ENCODE peak calls at places on chromosomes 7 and 10, in six cellular contexts. One of them, this sample, is unnamed.

GRCh38 chr10:46553238-46554049 is 3.0 kb downstream of the GPRIN2 start:
- DNase-seq in transverse colon: peak; percentile 11
- DNase-seq in A549: no peak
- DNase-seq in Panc1: no peak
- DNase-seq in heart left ventricle: no peak
- DNase-seq in left ventricle myocardium inferior: peak; percentile 14
- DNase-seq in this sample: no peak

GRCh38 chr7:100118388-100119074 is 627 bp downstream of the TAF6 start:
- DNase-seq in A549: peak; percentile 17
- DNase-seq in transverse colon: no peak
- DNase-seq in left ventricle myocardium inferior: no peak
- DNase-seq in heart left ventricle: no peak
- DNase-seq in Panc1: no peak
- DNase-seq in this sample: no peak

GRCh38 chr10:68899186-68899745 is 1.8 kb upstream of the DDX50 start:
- DNase-seq in left ventricle myocardium inferior: no peak
- DNase-seq in heart left ventricle: no peak
- DNase-seq in Panc1: no peak
- DNase-seq in transverse colon: no peak
- DNase-seq in A549: no peak
- DNase-seq in this sample: no peak

GRCh38 chr7:134750083-134751062 is 29.1 kb upstream of the CALD1 start:
- DNase-seq in heart left ventricle: peak; percentile 42
- DNase-seq in transverse colon: peak; percentile 44
- DNase-seq in A549: peak; percentile 35
- DNase-seq in left ventricle myocardium inferior: no peak
- DNase-seq in Panc1: peak; percentile 57
- DNase-seq in this sample: no peak

GRCh38 chr10:26890956-26891355 is 30.2 kb upstream of the ABI1 start:
- DNase-seq in transverse colon: peak; percentile 73
- DNase-seq in left ventricle myocardium inferior: no peak
- DNase-seq in heart left ventricle: peak; percentile 32
- DNase-seq in Panc1: peak; percentile 25
- DNase-seq in A549: no peak
- DNase-seq in this sample: peak; percentile 26

GRCh38 chr7:157425761-157426160 is 89.0 kb downstream of the DNAJB6 start:
- DNase-seq in heart left ventricle: peak; percentile 8
- DNase-seq in Panc1: no peak
- DNase-seq in A549: no peak
- DNase-seq in left ventricle myocardium inferior: peak; percentile 7
- DNase-seq in transverse colon: no peak
- DNase-seq in this sample: no peak

GRCh38 chr10:119498889-119499864 is 43.3 kb downstream of the RGS10 start:
- DNase-seq in heart left ventricle: no peak
- DNase-seq in Panc1: no peak
- DNase-seq in transverse colon: no peak
- DNase-seq in left ventricle myocardium inferior: no peak
- DNase-seq in A549: no peak
- DNase-seq in this sample: no peak

GRCh38 chr7:22445140-22445722 is 54.8 kb downstream of the STEAP1B start:
- DNase-seq in Panc1: no peak
- DNase-seq in A549: no peak
- DNase-seq in transverse colon: peak; percentile 83
- DNase-seq in left ventricle myocardium inferior: peak; percentile 86
- DNase-seq in heart left ventricle: peak; percentile 88
- DNase-seq in this sample: peak; percentile 27

GRCh38 chr7:134996097-134996550 is 9.8 kb downstream of the AGBL3 start:
- DNase-seq in A549: no peak
- DNase-seq in left ventricle myocardium inferior: no peak
- DNase-seq in heart left ventricle: peak; percentile 21
- DNase-seq in transverse colon: peak; percentile 32
- DNase-seq in Panc1: no peak
- DNase-seq in this sample: no peak

DNA sequence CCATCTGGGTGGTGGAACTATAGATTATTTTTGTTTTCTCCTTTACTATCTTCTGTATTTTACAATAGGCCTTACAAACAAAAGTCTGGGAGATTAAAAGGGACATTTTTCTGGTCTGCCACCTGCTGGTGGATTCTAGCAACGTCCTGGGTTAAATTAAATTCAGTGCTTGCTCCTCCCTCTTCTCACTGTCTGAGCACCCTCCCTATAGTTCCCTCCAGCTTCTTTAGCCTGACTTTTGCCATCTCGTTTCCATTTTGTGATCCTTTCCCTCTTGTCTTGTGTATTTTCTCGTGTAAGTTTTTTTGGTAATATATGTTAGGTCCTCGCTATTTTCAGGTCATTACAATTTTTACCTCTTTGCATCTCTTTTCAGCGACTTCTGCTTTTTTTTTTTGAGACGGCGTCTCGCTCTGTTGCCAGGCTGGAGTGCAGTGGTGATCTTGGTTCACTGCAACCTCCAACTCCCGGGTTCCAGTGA is 16.1 kb downstream of the ANKRD16 start:
- DNase-seq in transverse colon: peak; percentile 76
- DNase-seq in Panc1: peak; percentile 48
- DNase-seq in left ventricle myocardium inferior: peak; percentile 45
- DNase-seq in heart left ventricle: peak; percentile 36
- DNase-seq in A549: peak; percentile 82
- DNase-seq in this sample: peak; percentile 78
- TF ChIP-seq CTCF in transverse colon: peak; percentile 74
- TF ChIP-seq CTCF in Panc1: peak; percentile 76
- TF ChIP-seq CTCF in left ventricle myocardium inferior: peak; percentile 85
- TF ChIP-seq CTCF in heart left ventricle: peak; percentile 84
- TF ChIP-seq CTCF in A549: peak; percentile 81
- TF ChIP-seq CTCF in this sample: peak; percentile 77

GRCh38 chr10:127986543-127987466 is 79.9 kb downstream of the PTPRE start:
- DNase-seq in A549: no peak
- DNase-seq in transverse colon: no peak
- DNase-seq in heart left ventricle: no peak
- DNase-seq in left ventricle myocardium inferior: no peak
- DNase-seq in Panc1: no peak
- DNase-seq in this sample: no peak

GRCh38 chr10:127990846-127991542 is 84.1 kb downstream of the PTPRE start:
- DNase-seq in left ventricle myocardium inferior: no peak
- DNase-seq in heart left ventricle: no peak
- DNase-seq in A549: peak; percentile 35
- DNase-seq in transverse colon: no peak
- DNase-seq in Panc1: no peak
- DNase-seq in this sample: peak; percentile 90

GRCh38 chr10:127991543-127992255 is 84.8 kb downstream of the PTPRE start:
- DNase-seq in Panc1: no peak
- DNase-seq in A549: no peak
- DNase-seq in transverse colon: no peak
- DNase-seq in left ventricle myocardium inferior: no peak
- DNase-seq in heart left ventricle: no peak
- DNase-seq in this sample: no peak

GRCh38 chr10:127987467-127988380 is 80.8 kb downstream of the PTPRE start:
- DNase-seq in Panc1: no peak
- DNase-seq in transverse colon: no peak
- DNase-seq in left ventricle myocardium inferior: no peak
- DNase-seq in A549: no peak
- DNase-seq in heart left ventricle: no peak
- DNase-seq in this sample: no peak

GRCh38 chr10:127989481-127989964 is 82.6 kb downstream of the PTPRE start:
- DNase-seq in heart left ventricle: no peak
- DNase-seq in left ventricle myocardium inferior: no peak
- DNase-seq in transverse colon: no peak
- DNase-seq in Panc1: no peak
- DNase-seq in A549: no peak
- DNase-seq in this sample: no peak
- H3K27ac ChIP-seq in heart left ventricle: peak overlapping the region; percentile 5
- H3K27ac ChIP-seq in left ventricle myocardium inferior: peak overlapping the region; percentile 53
- H3K27ac ChIP-seq in transverse colon: peak overlapping the region; percentile 38
- H3K27ac ChIP-seq in Panc1: no peak overlapping the region
- H3K27ac ChIP-seq in A549: peak overlapping the region; percentile 13
- H3K27ac ChIP-seq in this sample: peak overlapping the region; percentile 75

DNA sequence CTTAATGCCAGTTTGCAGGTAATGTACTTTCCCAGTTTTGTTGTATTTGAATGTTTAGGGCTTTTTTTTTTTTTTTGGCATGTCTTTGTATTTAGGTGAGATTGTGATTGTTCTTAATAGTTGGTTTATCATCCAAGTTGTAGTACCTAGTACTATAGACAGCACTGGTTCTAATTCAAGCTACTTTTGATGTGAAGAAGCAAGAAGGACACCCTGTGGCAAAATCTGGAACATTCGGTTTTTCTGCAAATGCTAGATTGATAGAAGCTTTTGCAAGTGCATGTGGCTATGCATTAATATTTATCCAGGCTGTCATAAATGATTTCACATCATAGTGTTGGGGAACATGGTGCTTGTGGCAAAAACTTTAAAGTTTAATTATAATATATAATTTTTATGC is 248.9 kb downstream of the FOXP2 start:
- DNase-seq in left ventricle myocardium inferior: no peak
- DNase-seq in transverse colon: peak; percentile 8
- DNase-seq in Panc1: no peak
- DNase-seq in heart left ventricle: no peak
- DNase-seq in A549: no peak
- DNase-seq in this sample: no peak
- TF ChIP-seq CTCF in left ventricle myocardium inferior: peak; percentile 27
- TF ChIP-seq CTCF in transverse colon: no peak
- TF ChIP-seq CTCF in Panc1: peak; percentile 24
- TF ChIP-seq CTCF in heart left ventricle: no peak
- TF ChIP-seq CTCF in A549: no peak
- TF ChIP-seq CTCF in this sample: no peak

GRCh38 chr10:117885206-117885605 is 161.5 kb downstream of the RAB11FIP2 start:
- DNase-seq in left ventricle myocardium inferior: no peak
- DNase-seq in A549: no peak
- DNase-seq in heart left ventricle: no peak
- DNase-seq in Panc1: no peak
- DNase-seq in transverse colon: no peak
- DNase-seq in this sample: no peak
- H3K27ac ChIP-seq in left ventricle myocardium inferior: no peak overlapping the region
- H3K27ac ChIP-seq in A549: no peak overlapping the region
- H3K27ac ChIP-seq in heart left ventricle: no peak overlapping the region
- H3K27ac ChIP-seq in Panc1: no peak overlapping the region
- H3K27ac ChIP-seq in transverse colon: no peak overlapping the region
- H3K27ac ChIP-seq in this sample: no peak overlapping the region

GRCh38 chr10:122277737-122278136 is 6.6 kb downstream of the BTBD16 start:
- DNase-seq in Panc1: no peak
- DNase-seq in A549: no peak
- DNase-seq in left ventricle myocardium inferior: no peak
- DNase-seq in heart left ventricle: no peak
- DNase-seq in transverse colon: no peak
- DNase-seq in this sample: no peak

GRCh38 chr10:122281751-122282150 is 10.7 kb downstream of the BTBD16 start:
- DNase-seq in left ventricle myocardium inferior: no peak
- DNase-seq in heart left ventricle: no peak
- DNase-seq in Panc1: no peak
- DNase-seq in transverse colon: no peak
- DNase-seq in A549: no peak
- DNase-seq in this sample: no peak

GRCh38 chr10:122280977-122281376 is 9.9 kb downstream of the BTBD16 start:
- DNase-seq in left ventricle myocardium inferior: no peak
- DNase-seq in Panc1: no peak
- DNase-seq in A549: no peak
- DNase-seq in heart left ventricle: no peak
- DNase-seq in transverse colon: no peak
- DNase-seq in this sample: no peak

GRCh38 chr10:122280156-122280555 is 9.1 kb downstream of the BTBD16 start:
- DNase-seq in left ventricle myocardium inferior: no peak
- DNase-seq in transverse colon: no peak
- DNase-seq in heart left ventricle: no peak
- DNase-seq in A549: no peak
- DNase-seq in Panc1: no peak
- DNase-seq in this sample: no peak

DNA sequence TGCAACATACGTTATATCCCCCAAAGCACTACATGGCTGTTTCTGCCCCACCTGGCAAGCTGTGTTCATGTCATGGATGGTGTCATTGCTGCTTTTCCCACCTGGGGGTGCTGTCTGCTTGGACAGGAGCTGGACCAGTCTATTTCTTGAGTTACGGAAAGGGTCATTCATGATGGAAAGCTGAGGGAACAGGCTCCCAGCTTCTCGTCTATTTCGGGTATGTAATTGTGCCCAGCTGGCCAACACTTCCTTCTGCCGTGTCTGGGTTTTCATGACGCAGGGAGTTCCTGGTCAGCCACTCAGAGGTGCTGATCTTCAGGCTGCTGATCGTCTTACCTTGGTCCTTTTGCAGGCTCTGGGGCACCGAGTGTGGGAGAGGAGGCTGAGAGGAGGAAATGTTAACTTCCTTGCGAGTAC is 8.6 kb downstream of the BTBD16 start:
- DNase-seq in heart left ventricle: no peak
- DNase-seq in left ventricle myocardium inferior: peak; percentile 38
- DNase-seq in A549: peak; percentile 24
- DNase-seq in transverse colon: no peak
- DNase-seq in Panc1: no peak
- DNase-seq in this sample: peak; percentile 51
- TF ChIP-seq CTCF in heart left ventricle: peak; percentile 67
- TF ChIP-seq CTCF in left ventricle myocardium inferior: peak; percentile 74
- TF ChIP-seq CTCF in A549: peak; percentile 53
- TF ChIP-seq CTCF in transverse colon: peak; percentile 36
- TF ChIP-seq CTCF in Panc1: peak; percentile 90
- TF ChIP-seq CTCF in this sample: peak; percentile 58

GRCh38 chr7:81299272-81299671 is 380.4 kb upstream of the SEMA3C start:
- DNase-seq in transverse colon: no peak
- DNase-seq in Panc1: peak; percentile 88
- DNase-seq in heart left ventricle: no peak
- DNase-seq in A549: peak; percentile 36
- DNase-seq in left ventricle myocardium inferior: no peak
- DNase-seq in this sample: peak; percentile 77
- H3K27ac ChIP-seq in transverse colon: peak overlapping the region; percentile 8
- H3K27ac ChIP-seq in Panc1: peak overlapping the region; percentile 98
- H3K27ac ChIP-seq in heart left ventricle: no peak overlapping the region
- H3K27ac ChIP-seq in A549: peak overlapping the region; percentile 70
- H3K27ac ChIP-seq in left ventricle myocardium inferior: no peak overlapping the region
- H3K27ac ChIP-seq in this sample: no peak overlapping the region

GRCh38 chr7:44486693-44487092 is 3.8 kb downstream of the NUDCD3 start:
- DNase-seq in heart left ventricle: no peak
- DNase-seq in left ventricle myocardium inferior: no peak
- DNase-seq in transverse colon: no peak
- DNase-seq in A549: no peak
- DNase-seq in Panc1: no peak
- DNase-seq in this sample: no peak
- TF ChIP-seq CTCF in heart left ventricle: no peak
- TF ChIP-seq CTCF in left ventricle myocardium inferior: peak; percentile 19
- TF ChIP-seq CTCF in transverse colon: no peak
- TF ChIP-seq CTCF in A549: no peak
- TF ChIP-seq CTCF in Panc1: peak; percentile 5
- TF ChIP-seq CTCF in this sample: no peak